ENCODE peak calls at places on chromosome 10, in six cellular contexts. F is neural crest cell; A is uterus; U is NCI-H345; P is activated CD4-positive, alpha-beta T cell treated with anti-CD3 and anti-CD28 coated beads for 24 hours; B is heart left ventricle. S is an unnamed sample.

GRCh38 chr10:91077549-91078017 is 142.9 kb upstream of the PCGF5 start:
- DNase-seq in F (no peak), A (peak), U (peak), P (no peak), B (peak), S (no peak)

GRCh38 chr10:14124951-14125350 is 205.8 kb downstream of the FRMD4A start:
- DNase-seq in F (no peak), A (no peak), U (no peak), P (no peak), B (no peak), S (no peak)

GRCh38 chr10:15387021-15387420 is 15.9 kb upstream of the FAM171A1 start:
- DNase-seq in F (no peak), A (no peak), U (no peak), P (no peak), B (no peak), S (no peak)

GRCh38 chr10:86391236-86391840 is 24.7 kb upstream of the GRID1 start:
- DNase-seq in F (no peak), A (no peak), U (no peak), P (no peak), B (no peak), S (peak)

GRCh38 chr10:12412671-12413368 is 63.5 kb downstream of the CAMK1D start:
- DNase-seq in F (no peak), A (no peak), U (no peak), P (peak), B (no peak), S (no peak)

GRCh38 chr10:98361131-98361633 is 53.8 kb downstream of the PYROXD2 start:
- DNase-seq in F (peak), A (peak), U (no peak), P (peak), B (peak), S (no peak)

GRCh38 chr10:118966131-118967125 is 63.1 kb upstream of the NANOS1 start:
- DNase-seq in F (no peak), A (no peak), U (no peak), P (no peak), B (peak), S (no peak)

GRCh38 chr10:2798340-2798739 is 269.0 kb upstream of the PFKP start:
- DNase-seq in F (no peak), A (no peak), U (no peak), P (no peak), B (no peak), S (no peak)